ENCODE peak calls at places on chromosomes 16 and 17, in six cellular contexts. C, F, L, T, O and A are unnamed samples.

GRCh38 chr17:34670618-34671017 is 91.2 kb downstream of the TMEM132E start:
- DNase-seq in T (no peak), O (no peak), C (no peak), L (no peak), F (no peak), A (no peak)

GRCh38 chr17:70313031-70313430 is 143.7 kb downstream of the KCNJ2 start:
- DNase-seq in O (no peak), F (no peak), T (peak; percentile 83), C (peak; percentile 67), L (peak; percentile 43), A (no peak)

GRCh38 chr17:7502987-7503386 is 18.8 kb downstream of the POLR2A start:
- DNase-seq in L (no peak), C (no peak), O (peak; percentile 48), F (no peak), T (peak; percentile 22), A (no peak)

GRCh38 chr16:81366316-81366932 is 51.7 kb downstream of the GAN start:
- DNase-seq in F (peak; percentile 46), T (peak; percentile 70), L (peak; percentile 59), C (peak; percentile 12), O (peak; percentile 60), A (peak; percentile 68)

GRCh38 chr17:4497101-4497824 is 1.4 kb upstream of the SPNS2 start:
- DNase-seq in F (no peak), O (no peak), L (peak; percentile 52), C (peak; percentile 52), T (peak; percentile 42), A (peak; percentile 79)

GRCh38 chr17:75774988-75775668 is 9.5 kb upstream of the UNK start:
- DNase-seq in F (no peak), O (no peak), C (no peak), L (peak; percentile 44), T (no peak), A (peak; percentile 72)

GRCh38 chr17:17780941-17781590 is 55.7 kb downstream of the SREBF1 start:
- DNase-seq in L (peak; percentile 65), T (no peak), O (peak; percentile 88), C (peak; percentile 77), F (no peak), A (peak; percentile 39)

GRCh38 chr16:10181196-10182162 is 749 bp downstream of the GRIN2A start:
- DNase-seq in L (peak; percentile 11), O (peak; percentile 89), F (peak; percentile 21), T (peak; percentile 68), C (peak; percentile 49), A (peak; percentile 59)

GRCh38 chr17:15883617-15884111 is 61.3 kb upstream of the ADORA2B start:
- DNase-seq in F (peak; percentile 2), O (no peak), L (peak; percentile 93), C (peak; percentile 84), T (peak; percentile 78), A (peak; percentile 95)

GRCh38 chr16:13316008-13316407 is 414.6 kb downstream of the SHISA9 start:
- DNase-seq in T (no peak), L (no peak), O (no peak), F (no peak), C (peak; percentile 61), A (no peak)

GRCh38 chr17:13000561-13000960 is 17.3 kb downstream of the ELAC2 start:
- DNase-seq in F (no peak), T (no peak), C (no peak), L (no peak), O (no peak), A (no peak)

GRCh38 chr17:59427425-59427921 is 96.0 kb downstream of the YPEL2 start:
- DNase-seq in L (peak; percentile 45), O (no peak), T (peak; percentile 88), C (peak; percentile 71), F (no peak), A (peak; percentile 30)

GRCh38 chr16:27426423-27427408 is 24.7 kb downstream of the IL21R start:
- DNase-seq in T (peak; percentile 94), O (no peak), L (peak; percentile 96), F (peak; percentile 28), C (peak; percentile 90), A (peak; percentile 80)

GRCh38 chr17:12974319-12974661 is 43.5 kb downstream of the ELAC2 start:
- DNase-seq in F (no peak), L (no peak), T (no peak), C (peak; percentile 11), O (no peak), A (no peak)

GRCh38 chr16:67277999-67278772 is 1.1 kb upstream of the PLEKHG4 start:
- DNase-seq in C (peak; percentile 88), O (no peak), T (peak; percentile 93), L (peak; percentile 90), F (no peak), A (peak; percentile 72)

GRCh38 chr16:3961449-3961849 is 80.9 kb upstream of the CREBBP start:
- DNase-seq in O (no peak), F (no peak), C (peak; percentile 47), T (peak; percentile 79), L (peak; percentile 45), A (peak; percentile 3)

GRCh38 chr17:4368341-4368740 is 1.9 kb upstream of the UBE2G1 start:
- DNase-seq in L (no peak), F (no peak), O (no peak), T (no peak), C (no peak), A (no peak)

GRCh38 chr17:48045270-48046001 is 2.7 kb upstream of the NFE2L1 start:
- DNase-seq in O (no peak), T (peak; percentile 62), F (no peak), C (peak; percentile 37), L (no peak), A (peak; percentile 51)

GRCh38 chr17:59534583-59534982 is 30.8 kb upstream of the DHX40 start:
- DNase-seq in L (no peak), T (peak; percentile 29), O (peak; percentile 8), C (no peak), F (peak; percentile 40), A (peak; percentile 46)

GRCh38 chr17:17130077-17130844 is 75.9 kb downstream of the PLD6 start:
- DNase-seq in C (no peak), F (no peak), T (no peak), L (no peak), O (no peak), A (no peak)

GRCh38 chr16:35557731-35558130 is 2098.3 kb downstream of the TP53TG3F start:
- DNase-seq in T (no peak), L (no peak), F (no peak), C (no peak), O (no peak), A (no peak)

GRCh38 chr17:51372345-51373004 is 112.1 kb downstream of the UTP18 start:
- DNase-seq in C (peak; percentile 14), O (peak; percentile 19), F (peak; percentile 98), T (peak; percentile 68), L (peak; percentile 73), A (peak; percentile 73)

GRCh38 chr17:34683390-34683789 is 104.0 kb downstream of the TMEM132E start:
- DNase-seq in C (no peak), T (no peak), L (no peak), F (no peak), O (no peak), A (no peak)

GRCh38 chr16:29745126-29745852 is 501 bp downstream of the C16orf54 start:
- DNase-seq in L (no peak), C (no peak), F (no peak), T (no peak), O (no peak), A (no peak)

DNA sequence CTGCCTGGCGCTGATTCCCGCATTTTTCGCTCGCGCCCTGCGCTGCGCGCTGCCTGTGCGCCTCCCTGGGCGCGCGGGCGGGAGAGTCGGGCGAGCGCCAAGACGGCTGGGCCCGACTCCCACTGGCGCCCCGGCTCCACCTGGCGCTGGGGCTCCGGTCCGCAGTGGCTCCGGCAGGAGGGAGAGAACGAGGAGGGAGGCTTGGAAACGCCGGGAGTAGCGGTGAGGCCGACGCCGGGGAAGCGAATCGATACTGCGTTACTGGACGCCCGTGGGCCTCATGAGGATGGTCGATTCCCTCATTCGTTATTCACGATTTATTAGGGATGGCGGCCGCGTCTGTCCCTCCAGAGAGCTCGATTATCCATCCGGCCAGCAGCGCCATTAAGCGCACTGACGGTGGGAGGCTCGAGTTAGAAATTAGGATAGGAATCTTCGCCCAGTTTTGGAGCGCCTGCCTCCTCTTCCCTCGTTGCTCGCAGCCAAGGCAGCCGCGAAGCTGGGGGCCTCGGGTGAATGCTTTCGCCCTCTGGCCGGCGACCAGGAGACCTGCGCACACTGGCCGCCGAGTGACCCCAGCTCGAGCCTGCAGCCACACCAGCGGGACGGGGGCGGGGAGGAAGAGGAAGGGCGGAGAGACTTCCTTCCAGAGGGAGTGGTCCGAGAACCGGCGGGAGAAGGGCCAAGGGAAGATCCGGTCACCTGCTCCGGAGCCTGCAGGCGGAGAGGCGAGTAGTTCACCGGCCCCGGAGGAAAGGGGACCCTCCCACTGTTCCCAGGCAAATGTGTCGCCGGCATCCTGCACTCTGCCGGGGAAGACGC is 1.3 kb upstream of the PCGF2 start:
- DNase-seq in O (peak; percentile 90), T (peak; percentile 65), C (peak; percentile 47), F (peak; percentile 56), L (peak; percentile 52), A (peak; percentile 73)
- H3K4me1 ChIP-seq in O (peaks cover 20% of the 10 kb centered on the region), T (peaks cover 20% of the 10 kb centered on the region), C (peaks cover 45% of the 10 kb centered on the region), F (peaks cover 63% of the 10 kb centered on the region), L (peaks cover 12% of the 10 kb centered on the region), A (peaks cover 24% of the 10 kb centered on the region)

GRCh38 chr17:19541445-19541844 is 7.8 kb downstream of the SLC47A1 start:
- DNase-seq in L (no peak), T (no peak), C (no peak), O (peak; percentile 20), F (no peak), A (no peak)
- H3K4me2 ChIP-seq in L (no peak overlapping the region), T (no peak overlapping the region), C (no peak overlapping the region), O (no peak overlapping the region), F (no peak overlapping the region), A (no peak overlapping the region)

GRCh38 chr17:78974635-78975591 is 4.8 kb downstream of the LGALS3BP start:
- DNase-seq in F (peak; percentile 67), L (peak; percentile 84), O (no peak), C (peak; percentile 71), T (peak; percentile 92), A (peak; percentile 69)

GRCh38 chr17:78976907-78977680 is 2.6 kb downstream of the LGALS3BP start:
- DNase-seq in F (no peak), O (no peak), C (no peak), T (no peak), L (no peak), A (no peak)

GRCh38 chr17:78979780-78980623 is at the start of gene LGALS3BP:
- DNase-seq in O (peak; percentile 66), L (peak; percentile 78), T (peak; percentile 39), C (peak; percentile 75), F (peak; percentile 70), A (peak; percentile 54)

GRCh38 chr17:78977992-78978973 is 1.4 kb downstream of the LGALS3BP start:
- DNase-seq in C (no peak), T (no peak), O (no peak), F (no peak), L (no peak), A (no peak)

GRCh38 chr17:78977681-78977943 is 2.1 kb downstream of the LGALS3BP start:
- DNase-seq in C (no peak), O (no peak), T (no peak), F (no peak), L (no peak), A (no peak)
- H3K4me1 ChIP-seq in C (peaks cover 25% of the 10 kb centered on the region), O (peaks cover 30% of the 10 kb centered on the region), T (peaks cover 10% of the 10 kb centered on the region), F (peaks cover 57% of the 10 kb centered on the region), L (peaks cover 31% of the 10 kb centered on the region), A (peaks cover 22% of the 10 kb centered on the region)

GRCh38 chr16:59259074-59259963 is 525.2 kb upstream of the GOT2 start:
- DNase-seq in F (no peak), L (no peak), T (no peak), C (peak; percentile 67), O (no peak), A (no peak)

GRCh38 chr16:59259964-59260348 is 525.8 kb upstream of the GOT2 start:
- DNase-seq in C (no peak), L (no peak), F (no peak), O (no peak), T (no peak), A (no peak)

GRCh38 chr16:59263980-59264379 is 529.9 kb upstream of the GOT2 start:
- DNase-seq in T (no peak), O (no peak), F (no peak), L (no peak), C (no peak), A (no peak)

GRCh38 chr16:59260892-59261291 is 526.8 kb upstream of the GOT2 start:
- DNase-seq in F (no peak), C (no peak), T (no peak), O (no peak), L (no peak), A (no peak)
- H3K4me2 ChIP-seq in F (no peak overlapping the region), C (no peak overlapping the region), T (no peak overlapping the region), O (no peak overlapping the region), L (no peak overlapping the region), A (no peak overlapping the region)